ENCODE peak calls at places on chromosomes 11 and 22, in four cellular contexts. E is H1, C is HepG2, J is K562. D is an unnamed sample.
A peak's percentile ranks its signal among the peaks of the same experiment; 100 is the strongest.

GRCh38 chr11:44538375-44539054 is 26.9 kb upstream of the CD82 start:
- DNase-seq in E (peak; percentile 46), C (peak; percentile 48), J (peak; percentile 88), D (peak; percentile 69)

GRCh38 chr11:68749061-68749491 is 2.2 kb downstream of the TESMIN start:
- DNase-seq in E (no peak), C (no peak), J (no peak), D (no peak)

GRCh38 chr11:621838-622237 is 2.9 kb downstream of the CDHR5 start:
- DNase-seq in E (no peak), C (no peak), J (no peak), D (no peak)

GRCh38 chr22:49771266-49772065 is 56.2 kb downstream of the BRD1 start:
- DNase-seq in E (no peak), C (no peak), J (no peak), D (no peak)

GRCh38 chr11:14577835-14578529 is 57.8 kb upstream of the PSMA1 start:
- DNase-seq in E (no peak), C (no peak), J (no peak), D (no peak)

GRCh38 chr11:117914398-117914761 is 14.8 kb downstream of the TMPRSS13 start:
- DNase-seq in E (no peak), C (no peak), J (no peak), D (no peak)

GRCh38 chr11:133403900-133404299 is 128.4 kb downstream of the OPCML start:
- DNase-seq in E (no peak), C (no peak), J (no peak), D (peak; percentile 6)

GRCh38 chr11:47104337-47104950 is 72.2 kb downstream of the ARFGAP2 start:
- DNase-seq in E (peak; percentile 9), C (no peak), J (no peak), D (no peak)

GRCh38 chr11:47132490-47132889 is 44.2 kb downstream of the ARFGAP2 start:
- DNase-seq in E (no peak), C (no peak), J (no peak), D (no peak)

GRCh38 chr22:28351585-28351984 is 328.1 kb downstream of the TTC28 start:
- DNase-seq in E (no peak), C (no peak), J (no peak), D (no peak)

GRCh38 chr11:35905901-35906661 is 37.8 kb upstream of the LDLRAD3 start:
- DNase-seq in E (no peak), C (no peak), J (no peak), D (no peak)

GRCh38 chr11:128188346-128189115 is 398.8 kb downstream of the ETS1 start:
- DNase-seq in E (no peak), C (no peak), J (no peak), D (no peak)

GRCh38 chr11:121757480-121758125 is 304.8 kb upstream of the SORL1-AS1 start:
- DNase-seq in E (no peak), C (no peak), J (no peak), D (no peak)

GRCh38 chr11:110125632-110126031 is 32.4 kb downstream of the ZC3H12C start:
- DNase-seq in E (no peak), C (peak; percentile 44), J (peak; percentile 21), D (peak; percentile 30)

GRCh38 chr22:27512283-27512761 is 289.2 kb downstream of the MN1 start:
- DNase-seq in E (no peak), C (no peak), J (no peak), D (peak; percentile 16)

GRCh38 chr11:95977534-95978174 is 53.7 kb upstream of the MTMR2 start:
- DNase-seq in E (no peak), C (peak; percentile 63), J (no peak), D (peak; percentile 86)

GRCh38 chr22:20503816-20504215 is 3.6 kb upstream of the MED15 start:
- DNase-seq in E (no peak), C (no peak), J (no peak), D (peak; percentile 75)

GRCh38 chr11:71962428-71963038 is 33.7 kb downstream of the RNF121 start:
- DNase-seq in E (no peak), C (no peak), J (no peak), D (peak; percentile 38)

GRCh38 chr11:36148701-36149100 is 140.5 kb downstream of the COMMD9 start:
- DNase-seq in E (no peak), C (no peak), J (no peak), D (no peak)

GRCh38 chr11:46382644-46383403 is 1.4 kb downstream of the MDK start:
- DNase-seq in E (no peak), C (peak; percentile 57), J (peak; percentile 68), D (peak; percentile 75)

GRCh38 chr11:100687630-100688395 is 725 bp downstream of the ARHGAP42 start:
- DNase-seq in E (peak; percentile 53), C (peak; percentile 55), J (peak; percentile 53), D (peak; percentile 60)

GRCh38 chr11:59753650-59754493 is 1.3 kb upstream of the STX3 start:
- DNase-seq in E (no peak), C (peak; percentile 68), J (peak; percentile 88), D (peak; percentile 81)

GRCh38 chr11:280762-281485 is 2.7 kb downstream of the NLRP6 start:
- DNase-seq in E (no peak), C (no peak), J (no peak), D (no peak)

GRCh38 chr11:95892892-95893570 is 30.9 kb downstream of the MTMR2 start:
- DNase-seq in E (no peak), C (no peak), J (no peak), D (no peak)

GRCh38 chr11:67376022-67376386 is 2.6 kb upstream of the CLCF1 start:
- DNase-seq in E (no peak), C (no peak), J (no peak), D (no peak)

GRCh38 chr11:61699737-61700160 is 19.6 kb downstream of the DAGLA start:
- DNase-seq in E (no peak), C (no peak), J (no peak), D (no peak)

GRCh38 chr11:119320593-119321524 is 3.9 kb upstream of the MCAM start:
- DNase-seq in E (no peak), C (no peak), J (peak; percentile 83), D (no peak)

GRCh38 chr22:33883961-33884808 is 36.1 kb downstream of the LARGE1 start:
- DNase-seq in E (no peak), C (peak; percentile 15), J (no peak), D (no peak)

GRCh38 chr22:22926359-22927195 is 39.0 kb downstream of the IGLL5 start:
- DNase-seq in E (no peak), C (no peak), J (peak; percentile 67), D (no peak)

GRCh38 chr11:3165916-3166267 is 782 bp upstream of the OSBPL5 start:
- DNase-seq in E (no peak), C (no peak), J (no peak), D (no peak)

GRCh38 chr22:19271856-19272535 is 19.5 kb downstream of the CLTCL1 start:
- DNase-seq in E (no peak), C (peak; percentile 89), J (peak; percentile 7), D (peak; percentile 90)

GRCh38 chr11:14643697-14644395 is at the start of gene PDE3B:
- DNase-seq in E (no peak), C (peak; percentile 83), J (peak; percentile 93), D (peak; percentile 80)

GRCh38 chr11:124937336-124937935 is 1.6 kb upstream of the HEPACAM start:
- DNase-seq in E (no peak), C (peak; percentile 82), J (no peak), D (no peak)

GRCh38 chr22:27213291-27213690 is 555.9 kb downstream of the MIAT start:
- DNase-seq in E (no peak), C (no peak), J (no peak), D (no peak)

GRCh38 chr11:118870396-118871343 is 13.0 kb upstream of the CXCR5 start:
- DNase-seq in E (no peak), C (peak; percentile 28), J (no peak), D (no peak)

GRCh38 chr22:37184816-37185541 is 3.1 kb downstream of the C1QTNF6 start:
- DNase-seq in E (no peak), C (no peak), J (no peak), D (no peak)

DNA sequence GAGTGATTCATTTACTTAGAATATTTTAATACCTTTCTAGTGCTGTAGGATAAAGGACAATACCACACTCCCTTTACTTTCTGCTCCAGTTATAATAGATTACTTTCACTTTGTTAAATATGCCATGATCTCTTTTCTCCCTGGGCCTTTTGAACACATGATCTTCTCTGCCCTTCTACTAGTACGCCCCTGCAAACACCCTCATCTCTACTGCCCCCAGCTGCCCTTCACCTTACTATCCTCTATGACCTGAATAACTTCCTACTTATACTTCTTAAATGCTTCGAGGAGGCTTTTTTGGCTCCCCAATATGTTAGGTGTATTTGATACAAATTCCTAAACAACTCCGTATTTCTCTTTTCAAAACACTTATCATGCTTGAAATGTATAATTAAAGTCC is 177.3 kb downstream of the GUCY1A2 start:
- DNase-seq in E (no peak), C (no peak), J (no peak), D (no peak)
- TF ChIP-seq PHF8 in E (no peak), C (no peak), J (no peak), D (no peak)

GRCh38 chr11:122879785-122880184 is 2.8 kb upstream of the JHY start:
- DNase-seq in E (no peak), C (no peak), J (no peak), D (peak; percentile 10)
- H3K4me2 ChIP-seq in E (peak overlapping the region; percentile 36), C (no peak overlapping the region), J (no peak overlapping the region), D (no peak overlapping the region)

DNA sequence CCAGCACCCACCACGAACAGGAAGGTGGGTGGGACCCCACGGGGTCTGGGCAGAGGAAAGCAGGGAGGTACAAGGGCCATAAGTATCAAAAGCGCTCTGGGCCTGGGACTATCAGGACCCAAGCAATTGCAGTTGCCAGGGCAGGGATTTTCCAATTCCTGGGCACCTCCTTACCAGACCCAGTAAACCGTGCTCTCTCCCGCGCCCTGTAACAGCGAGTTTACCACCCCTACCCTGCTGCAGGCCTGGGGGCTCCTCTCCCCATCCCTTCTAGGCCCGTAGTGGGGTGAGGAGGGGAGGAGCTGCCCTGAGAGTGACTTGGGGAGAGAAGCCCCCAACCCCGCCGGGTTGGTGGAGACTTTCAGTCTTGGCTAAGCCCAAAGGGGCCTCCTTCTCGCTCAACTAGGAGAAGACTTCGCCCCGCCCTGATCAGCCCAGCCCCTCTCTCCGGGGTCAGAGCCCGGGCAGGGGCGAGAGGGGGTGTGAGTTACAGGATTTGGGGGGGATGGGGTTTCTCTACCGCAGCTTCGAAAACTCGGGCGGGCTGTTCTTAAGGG is 5.4 kb downstream of the PAX6 start:
- DNase-seq in E (no peak), C (no peak), J (no peak), D (no peak)
- TF ChIP-seq PHF8 in E (no peak), C (no peak), J (no peak), D (no peak)

DNA sequence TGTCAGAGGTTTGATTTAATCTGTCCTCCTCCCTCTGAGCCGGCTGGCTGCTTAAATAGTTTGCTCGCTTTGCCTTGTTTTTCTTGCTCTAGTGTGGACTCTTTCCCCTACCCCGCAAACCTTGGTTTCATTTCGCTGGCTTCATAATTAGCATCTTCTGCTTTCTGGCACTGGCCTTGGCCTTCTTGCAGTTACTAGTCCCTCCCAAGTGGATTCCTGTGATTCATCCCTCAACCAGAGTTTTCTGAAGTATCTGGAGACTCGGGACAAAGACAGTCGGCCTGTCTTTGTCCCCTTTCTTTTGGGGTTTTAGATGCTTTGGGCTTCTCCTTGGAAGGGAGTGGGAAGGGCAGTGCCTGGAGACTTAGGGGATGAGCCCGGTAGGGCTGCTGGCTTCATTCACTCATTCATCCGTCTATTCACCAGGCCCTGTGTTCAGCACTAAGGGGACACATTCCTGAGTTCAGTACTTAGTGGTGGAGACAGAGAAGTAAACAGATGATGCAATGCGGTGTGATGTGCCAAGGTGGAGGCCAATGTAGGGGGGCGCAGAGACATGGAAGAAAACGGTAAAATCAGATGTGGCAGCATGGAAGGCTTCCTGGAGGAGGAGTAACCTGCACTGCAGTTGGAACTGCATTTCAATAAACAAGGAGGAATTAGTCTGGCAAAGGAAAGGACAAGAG is 21.1 kb downstream of the GRIK4 start:
- DNase-seq in E (no peak), C (peak; percentile 63), J (no peak), D (no peak)
- H3K4me2 ChIP-seq in E (no peak overlapping the region), C (peak overlapping the region; percentile 69), J (no peak overlapping the region), D (peak overlapping the region; percentile 38)